ENCODE peak calls at places on chromosome 3, in eight cellular contexts. C is dorsolateral prefrontal cortex, W is bronchial epithelial cell, R is adrenal gland, F is AG10803, B is lower leg skin, E is cardiac muscle cell, Q is HL-60. S is an unnamed sample.

GRCh38 chr3:134351421-134351820 is 22.8 kb downstream of the AMOTL2 start:
- DNase-seq in C (no peak), W (no peak), R (no peak), F (peak), B (no peak), E (peak), Q (no peak), S (no peak)

GRCh38 chr3:52218953-52219650 is 6.3 kb downstream of the TLR9 start:
- DNase-seq in C (no peak), W (no peak), R (no peak), F (no peak), B (no peak), E (no peak), Q (no peak), S (peak)

GRCh38 chr3:118587847-118588246 is 446.8 kb downstream of the IGSF11 start:
- DNase-seq in C (no peak), W (peak), R (no peak), F (no peak), B (no peak), E (no peak), Q (no peak), S (no peak)

GRCh38 chr3:156252656-156253055 is 132.3 kb downstream of the KCNAB1 start:
- DNase-seq in C (no peak), W (no peak), R (no peak), F (no peak), B (no peak), E (no peak), Q (no peak), S (no peak)

GRCh38 chr3:149475451-149476060 is 1.1 kb downstream of the TM4SF4 start:
- DNase-seq in C (no peak), W (no peak), R (no peak), F (no peak), B (no peak), E (no peak), Q (no peak), S (peak)

GRCh38 chr3:156665296-156665695 is 9.1 kb upstream of the TIPARP start:
- DNase-seq in C (no peak), W (peak), R (no peak), F (no peak), B (no peak), E (peak), Q (no peak), S (peak)

GRCh38 chr3:40465456-40465855 is 8.3 kb downstream of the RPL14 start:
- DNase-seq in C (no peak), W (no peak), R (no peak), F (no peak), B (no peak), E (no peak), Q (no peak), S (no peak)

GRCh38 chr3:138879541-138880380 is 45.0 kb upstream of the PIK3CB start:
- DNase-seq in C (no peak), W (no peak), R (no peak), F (no peak), B (no peak), E (no peak), Q (no peak), S (no peak)

GRCh38 chr3:127949446-127949845 is 34.4 kb downstream of the KBTBD12 start:
- DNase-seq in C (no peak), W (no peak), R (no peak), F (no peak), B (no peak), E (no peak), Q (no peak), S (no peak)

GRCh38 chr3:172210355-172210754 is 171.0 kb downstream of the FNDC3B start:
- DNase-seq in C (no peak), W (no peak), R (no peak), F (no peak), B (no peak), E (peak), Q (no peak), S (no peak)

GRCh38 chr3:33440578-33441321 is 545 bp upstream of the UBP1 start:
- DNase-seq in C (peak), W (peak), R (peak), F (peak), B (peak), E (peak), Q (peak), S (peak)

GRCh38 chr3:143084856-143085731 is 34.5 kb upstream of the CHST2 start:
- DNase-seq in C (no peak), W (peak), R (no peak), F (peak), B (no peak), E (peak), Q (peak), S (no peak)

GRCh38 chr3:43632269-43632733 is 10.5 kb upstream of the ANO10 start:
- DNase-seq in C (no peak), W (peak), R (peak), F (peak), B (no peak), E (peak), Q (no peak), S (no peak)

GRCh38 chr3:122996038-122996580 is 31.5 kb downstream of the SEMA5B start:
- DNase-seq in C (no peak), W (no peak), R (no peak), F (no peak), B (peak), E (no peak), Q (no peak), S (no peak)

GRCh38 chr3:133548090-133548489 is 25.4 kb upstream of the CDV3 start:
- DNase-seq in C (no peak), W (no peak), R (peak), F (peak), B (no peak), E (peak), Q (no peak), S (no peak)

GRCh38 chr3:84547971-84548970 is 410.5 kb upstream of the CADM2 start:
- DNase-seq in C (no peak), W (peak), R (no peak), F (peak), B (peak), E (peak), Q (no peak), S (peak)

GRCh38 chr3:31687020-31687802 is 154.5 kb downstream of the STT3B start:
- DNase-seq in C (no peak), W (no peak), R (no peak), F (no peak), B (no peak), E (no peak), Q (no peak), S (no peak)
- TF ChIP-seq CTCF in C (no peak), W (peak), R (no peak), F (no peak), B (no peak), E (no peak), Q (no peak), S (no peak)

DNA sequence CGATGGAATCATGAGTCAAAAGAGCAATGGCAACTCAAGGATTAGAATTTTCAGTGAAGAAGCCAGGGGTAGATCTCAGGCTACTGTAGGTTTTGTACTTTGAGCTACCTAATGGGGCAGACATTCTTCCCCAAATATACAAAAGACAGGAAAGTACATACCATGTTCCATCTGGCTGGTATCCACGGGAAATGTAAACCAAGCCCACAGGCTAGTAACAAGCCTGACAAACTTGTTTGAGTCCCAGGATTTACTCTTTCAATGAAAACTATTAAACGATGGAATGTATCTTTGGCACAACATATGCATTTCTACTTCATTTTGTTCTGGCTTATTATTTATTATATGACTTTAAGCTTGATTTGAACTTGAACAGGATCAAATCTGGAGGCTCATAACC is 44.2 kb upstream of the GOLIM4 start:
- DNase-seq in C (no peak), W (peak), R (no peak), F (no peak), B (no peak), E (no peak), Q (no peak), S (no peak)
- TF ChIP-seq CTCF in C (no peak), W (no peak), R (no peak), F (no peak), B (no peak), E (no peak), Q (no peak), S (no peak)

GRCh38 chr3:45546223-45546622 is 48.3 kb upstream of the LIMD1 start:
- DNase-seq in C (no peak), W (no peak), R (no peak), F (no peak), B (peak), E (no peak), Q (no peak), S (no peak)

GRCh38 chr3:45547764-45548683 is 46.5 kb upstream of the LIMD1 start:
- DNase-seq in C (no peak), W (no peak), R (peak), F (peak), B (peak), E (peak), Q (no peak), S (no peak)

GRCh38 chr3:45547202-45547701 is 47.3 kb upstream of the LIMD1 start:
- DNase-seq in C (no peak), W (no peak), R (no peak), F (no peak), B (peak), E (no peak), Q (no peak), S (no peak)

GRCh38 chr3:45545476-45545875 is 49.1 kb upstream of the LIMD1 start:
- DNase-seq in C (peak), W (no peak), R (peak), F (peak), B (peak), E (peak), Q (no peak), S (peak)

DNA sequence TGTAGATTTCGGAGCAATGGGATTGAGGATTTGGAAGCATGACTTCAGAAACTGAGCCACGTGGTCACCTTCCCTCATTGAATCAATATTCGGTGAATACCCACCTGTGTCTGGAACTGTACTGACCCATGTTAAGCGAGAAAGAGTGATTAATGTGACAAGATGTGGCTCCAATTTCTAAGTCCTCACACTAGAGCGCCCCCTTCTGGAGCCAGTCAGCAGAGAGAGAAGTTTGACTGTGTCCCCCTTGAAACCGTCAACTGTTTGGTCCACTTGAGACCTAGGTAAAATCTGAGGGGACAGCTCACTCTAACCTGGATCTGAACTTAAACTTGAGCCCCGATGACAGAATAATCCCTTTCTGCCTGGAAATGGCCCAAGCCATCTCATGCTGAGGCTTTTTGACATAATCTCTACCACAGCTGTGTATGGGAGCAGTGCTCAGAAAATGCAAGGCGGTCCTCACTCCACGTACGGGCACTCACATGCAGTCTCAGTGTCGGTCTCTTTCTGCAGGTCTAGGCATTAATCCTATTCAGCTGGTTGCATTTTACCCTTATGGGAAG is 47.8 kb upstream of the LIMD1 start:
- DNase-seq in C (no peak), W (no peak), R (no peak), F (no peak), B (peak), E (no peak), Q (no peak), S (no peak)
- TF ChIP-seq CTCF in C (no peak), W (peak), R (no peak), F (peak), B (no peak), E (peak), Q (no peak), S (no peak)

DNA sequence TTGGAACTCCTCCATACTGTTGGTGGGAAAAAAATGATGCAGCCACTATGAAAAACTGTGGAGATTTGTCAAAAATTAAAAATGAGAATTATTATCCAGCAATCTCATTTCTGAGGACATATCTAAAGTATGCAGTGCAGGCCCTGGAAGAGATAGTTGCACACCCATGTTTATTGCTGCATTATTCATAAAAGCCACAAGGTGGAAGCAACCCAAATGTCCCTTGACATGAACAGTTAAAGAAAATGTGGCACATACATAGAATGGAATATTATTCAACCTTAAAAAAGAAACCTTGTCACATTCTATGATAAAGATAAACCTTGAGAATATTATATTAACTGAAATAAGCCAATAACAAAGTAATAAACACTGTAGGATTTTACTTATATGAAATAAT is 80.9 kb upstream of the ARHGEF26 start:
- DNase-seq in C (no peak), W (peak), R (no peak), F (peak), B (no peak), E (peak), Q (no peak), S (peak)
- TF ChIP-seq CTCF in C (no peak), W (peak), R (peak), F (peak), B (no peak), E (peak), Q (peak), S (peak)

GRCh38 chr3:57675530-57675929 is 17.3 kb downstream of the DENND6A start:
- DNase-seq in C (no peak), W (no peak), R (no peak), F (no peak), B (no peak), E (no peak), Q (no peak), S (no peak)
- TF ChIP-seq CTCF in C (no peak), W (no peak), R (no peak), F (no peak), B (no peak), E (no peak), Q (no peak), S (no peak)

DNA sequence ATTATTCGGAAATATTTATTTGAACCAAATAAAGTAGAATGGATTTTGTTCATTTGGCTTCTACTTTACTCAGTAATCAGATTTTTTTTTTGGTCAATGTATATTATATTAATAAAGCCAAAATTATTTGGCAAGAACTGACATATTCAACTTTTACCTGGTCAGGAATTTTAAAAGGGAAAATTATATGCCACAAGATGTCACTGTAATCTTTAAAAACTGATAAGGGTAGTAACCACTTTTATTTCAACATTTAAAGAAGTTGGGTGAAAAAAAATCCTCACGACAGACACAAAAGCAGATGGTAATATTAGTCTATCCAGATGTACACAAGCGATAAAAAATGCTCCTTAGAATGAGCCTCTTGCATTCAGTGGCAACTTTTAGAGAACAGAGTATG is 101.9 kb downstream of the SERPINI1 start:
- DNase-seq in C (no peak), W (peak), R (no peak), F (peak), B (no peak), E (no peak), Q (no peak), S (no peak)
- TF ChIP-seq CTCF in C (peak), W (no peak), R (peak), F (peak), B (no peak), E (no peak), Q (no peak), S (no peak)

GRCh38 chr3:191387441-191388077 is 57.2 kb upstream of the UTS2B start:
- DNase-seq in C (no peak), W (no peak), R (no peak), F (peak), B (no peak), E (no peak), Q (no peak), S (no peak)

GRCh38 chr3:191385101-191385500 is 54.8 kb upstream of the UTS2B start:
- DNase-seq in C (no peak), W (no peak), R (no peak), F (peak), B (no peak), E (no peak), Q (no peak), S (no peak)

GRCh38 chr3:191390580-191390979 is 60.3 kb upstream of the UTS2B start:
- DNase-seq in C (no peak), W (no peak), R (no peak), F (no peak), B (no peak), E (no peak), Q (no peak), S (no peak)

GRCh38 chr3:191391873-191392808 is 61.8 kb upstream of the UTS2B start:
- DNase-seq in C (no peak), W (no peak), R (no peak), F (peak), B (no peak), E (no peak), Q (no peak), S (no peak)

DNA sequence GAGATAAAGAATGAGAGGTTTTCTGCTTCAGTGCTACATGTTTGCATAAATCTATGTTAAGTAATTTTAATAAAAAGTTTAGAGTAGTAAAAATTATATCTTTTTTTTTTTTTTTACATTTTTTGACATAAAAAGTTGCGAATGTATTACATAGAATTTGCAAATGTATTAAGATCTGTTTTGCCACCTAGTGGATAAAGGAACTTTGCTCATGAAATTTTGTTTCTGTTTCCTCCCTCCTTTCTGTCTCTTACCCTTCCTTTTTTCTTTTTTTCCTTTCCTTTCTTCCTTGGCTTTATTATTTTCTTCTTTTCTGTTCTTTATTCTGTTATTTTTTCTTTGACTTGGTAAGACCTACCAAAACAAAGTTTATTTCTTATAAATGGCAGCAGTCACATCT is 58.5 kb upstream of the UTS2B start:
- DNase-seq in C (no peak), W (no peak), R (no peak), F (no peak), B (no peak), E (peak), Q (no peak), S (no peak)
- TF ChIP-seq CTCF in C (peak), W (no peak), R (peak), F (peak), B (no peak), E (peak), Q (no peak), S (peak)